ENCODE peak calls at places on chromosomes 16 and 17, in ten cellular contexts. U is kidney tubule cell; L is amygdala; A is mammary epithelial cell; P is astrocyte; W is HFF-Myc; F is activated CD8-positive, alpha-beta T cell treated with anti-CD3 and anti-CD28 coated beads for 36 hours; Z is IMR-90; B is NCI-H2171; X is D341Med. J is an unnamed sample.

GRCh38 chr16:66432429-66432828 is 5.3 kb downstream of the BEAN1 start:
- DNase-seq in Z (no peak), P (no peak), X (no peak), A (no peak), U (no peak), B (no peak), L (no peak), F (no peak), W (no peak), J (no peak)

GRCh38 chr17:73462830-73463229 is 151.0 kb upstream of the CDC42EP4 start:
- DNase-seq in X (peak), P (no peak), L (no peak), F (no peak), B (peak), U (no peak), A (no peak), W (no peak), Z (no peak), J (no peak)

GRCh38 chr16:66380421-66380820 is 13.9 kb downstream of the CDH5 start:
- DNase-seq in W (no peak), X (no peak), U (no peak), P (no peak), Z (no peak), F (no peak), B (no peak), A (no peak), L (no peak), J (no peak)

GRCh38 chr17:18362509-18363020 is 785 bp downstream of the SHMT1 start:
- DNase-seq in L (peak), A (peak), P (peak), W (no peak), F (peak), B (peak), U (peak), X (peak), Z (no peak), J (no peak)

GRCh38 chr17:12055889-12056288 is 35.2 kb downstream of the MAP2K4 start:
- DNase-seq in B (no peak), P (no peak), F (no peak), A (no peak), Z (no peak), U (no peak), W (no peak), L (no peak), X (no peak), J (no peak)

GRCh38 chr17:8753976-8754440 is 4.3 kb downstream of the SPDYE4 start:
- DNase-seq in B (no peak), F (no peak), U (peak), Z (peak), A (peak), W (no peak), P (no peak), X (no peak), L (no peak), J (peak)

GRCh38 chr17:78812849-78813248 is 27.8 kb downstream of the USP36 start:
- DNase-seq in L (no peak), W (no peak), A (no peak), P (no peak), X (peak), F (no peak), U (no peak), B (no peak), Z (no peak), J (no peak)

GRCh38 chr17:29167393-29168078 is 12.7 kb downstream of the MYO18A start:
- DNase-seq in L (no peak), P (peak), X (no peak), U (no peak), B (no peak), Z (no peak), W (no peak), A (no peak), F (no peak), J (no peak)

GRCh38 chr16:68636818-68637217 is 8.3 kb upstream of the CDH3 start:
- DNase-seq in L (no peak), A (peak), B (no peak), F (no peak), W (no peak), X (no peak), Z (no peak), U (peak), P (peak), J (no peak)

GRCh38 chr17:79071161-79071560 is 3.5 kb upstream of the ENGASE start:
- DNase-seq in L (no peak), P (no peak), X (no peak), U (no peak), F (no peak), A (no peak), Z (no peak), B (no peak), W (no peak), J (no peak)

GRCh38 chr16:27273330-27273669 is 4.7 kb upstream of the NSMCE1 start:
- DNase-seq in U (no peak), P (no peak), X (no peak), Z (no peak), L (no peak), W (no peak), B (no peak), F (no peak), A (no peak), J (no peak)

GRCh38 chr16:49116873-49117272 is 164.8 kb downstream of the CBLN1 start:
- DNase-seq in L (no peak), F (no peak), Z (no peak), U (peak), B (no peak), P (no peak), A (peak), W (no peak), X (no peak), J (no peak)